ENCODE peak calls at places on chromosomes 16 and 17, in five cellular contexts. D, K, E, S and Y are unnamed samples.

GRCh38 chr17:40086150-40087044 is 14.0 kb downstream of the NR1D1 start:
- DNase-seq in D (peak), E (peak), K (no peak), S (peak), Y (peak)

GRCh38 chr16:67525176-67525860 is 3.3 kb upstream of the RIPOR1 start:
- DNase-seq in D (peak), E (no peak), K (no peak), S (peak), Y (no peak)

GRCh38 chr16:87550510-87550961 is 51.8 kb upstream of the JPH3 start:
- DNase-seq in K (no peak), D (peak), S (peak), E (peak), Y (no peak)

GRCh38 chr17:75411328-75412067 is 6.0 kb upstream of the GRB2 start:
- DNase-seq in D (no peak), K (no peak), S (no peak), E (no peak), Y (no peak)

GRCh38 chr17:32310927-32311568 is 30.9 kb downstream of the C17orf75 start:
- DNase-seq in S (peak), K (no peak), E (peak), D (peak), Y (no peak)

GRCh38 chr17:16866436-16866835 is 105.5 kb downstream of the TNFRSF13B start:
- DNase-seq in S (no peak), E (no peak), K (no peak), D (no peak), Y (no peak)

GRCh38 chr16:89375021-89375420 is 115.3 kb downstream of the ANKRD11 start:
- DNase-seq in K (no peak), S (no peak), D (no peak), E (peak), Y (no peak)

GRCh38 chr17:3222505-3222904 is 15.0 kb downstream of the OR1A1 start:
- DNase-seq in E (no peak), S (no peak), K (no peak), D (no peak), Y (no peak)

GRCh38 chr17:63610854-63611253 is 10.2 kb downstream of the TACO1 start:
- DNase-seq in S (no peak), E (no peak), D (no peak), K (no peak), Y (no peak)

GRCh38 chr17:13437966-13438779 is 163.6 kb downstream of the HS3ST3A1 start:
- DNase-seq in D (no peak), K (no peak), S (peak), E (no peak), Y (peak)

GRCh38 chr16:56281256-56281805 is 90.0 kb downstream of the GNAO1 start:
- DNase-seq in D (peak), K (no peak), S (peak), E (no peak), Y (no peak)

GRCh38 chr17:79498854-79499253 is 112.0 kb downstream of the RBFOX3 start:
- DNase-seq in D (no peak), S (no peak), E (no peak), K (no peak), Y (no peak)

GRCh38 chr16:89367538-89368059 is 122.8 kb downstream of the ANKRD11 start:
- DNase-seq in D (no peak), S (no peak), E (no peak), K (no peak), Y (no peak)

GRCh38 chr16:55249936-55250335 is 74.1 kb upstream of the IRX6 start:
- DNase-seq in K (no peak), S (no peak), D (no peak), E (no peak), Y (no peak)

GRCh38 chr16:15846510-15846909 is 10.3 kb downstream of the MYH11 start:
- DNase-seq in K (no peak), D (no peak), E (no peak), S (no peak), Y (no peak)

GRCh38 chr16:46757339-46758050 is 9.4 kb upstream of the MYLK3 start:
- DNase-seq in K (no peak), E (no peak), D (peak), S (no peak), Y (peak)

GRCh38 chr16:49643429-49644142 is 212.3 kb downstream of the ZNF423 start:
- DNase-seq in K (no peak), S (peak), D (no peak), E (no peak), Y (no peak)

GRCh38 chr16:260326-260725 is 15.4 kb downstream of the RGS11 start:
- DNase-seq in D (no peak), K (no peak), S (no peak), E (no peak), Y (no peak)

GRCh38 chr17:79325707-79326106 is 251.1 kb downstream of the ENGASE start:
- DNase-seq in K (no peak), D (peak), S (peak), E (no peak), Y (peak)

GRCh38 chr17:44324092-44324570 is 492 bp downstream of the SLC25A39 start:
- DNase-seq in D (no peak), E (no peak), K (no peak), S (peak), Y (peak)

GRCh38 chr16:14286381-14287230 is 215.5 kb downstream of the MRTFB start:
- DNase-seq in E (peak), S (peak), D (peak), K (no peak), Y (peak)

GRCh38 chr16:74468807-74469511 is 47.7 kb upstream of the CLEC18B start:
- DNase-seq in S (no peak), D (no peak), K (no peak), E (no peak), Y (no peak)

GRCh38 chr17:27980035-27980434 is 62.4 kb upstream of the NLK start:
- DNase-seq in E (no peak), K (no peak), D (no peak), S (peak), Y (no peak)

GRCh38 chr17:39167492-39167891 is 1.5 kb upstream of the ARL5C start:
- DNase-seq in D (no peak), S (no peak), K (no peak), E (peak), Y (no peak)

GRCh38 chr16:23114131-23114904 is 34.9 kb downstream of the USP31 start:
- DNase-seq in S (no peak), K (no peak), E (no peak), D (no peak), Y (no peak)

GRCh38 chr17:61517843-61518606 is 65.8 kb downstream of the TBX4 start:
- DNase-seq in S (no peak), E (no peak), K (no peak), D (no peak), Y (no peak)

GRCh38 chr16:62036101-62036806 is at the start of gene CDH8:
- DNase-seq in D (peak), K (no peak), S (no peak), E (no peak), Y (peak)

GRCh38 chr16:56776562-56776961 is 46.6 kb downstream of the NUP93 start:
- DNase-seq in D (no peak), K (no peak), S (peak), E (no peak), Y (peak)

GRCh38 chr17:31488264-31488981 is 96.9 kb downstream of the RAB11FIP4 start:
- DNase-seq in E (peak), K (no peak), S (no peak), D (peak), Y (peak)

GRCh38 chr16:46801428-46802049 is 29.4 kb downstream of the C16orf87 start:
- DNase-seq in E (no peak), K (no peak), D (peak), S (peak), Y (peak)

GRCh38 chr17:40810505-40810904 is 10.7 kb upstream of the KRT28 start:
- DNase-seq in S (no peak), K (no peak), E (no peak), D (no peak), Y (no peak)

GRCh38 chr17:44039829-44040635 is 25.3 kb upstream of the TMEM101 start:
- DNase-seq in D (no peak), S (peak), K (no peak), E (no peak), Y (no peak)

GRCh38 chr17:65601881-65602280 is 40.4 kb upstream of the AXIN2 start:
- DNase-seq in K (no peak), E (no peak), S (no peak), D (no peak), Y (no peak)

GRCh38 chr16:48317614-48318013 is 67.6 kb downstream of the SIAH1 start:
- DNase-seq in D (no peak), K (peak), S (peak), E (no peak), Y (no peak)

GRCh38 chr16:15856901-15857778 is at the start of gene MYH11:
- DNase-seq in E (peak), S (peak), D (peak), K (no peak), Y (no peak)

GRCh38 chr16:2507679-2508064 is 6.1 kb upstream of the ATP6V0C start:
- DNase-seq in S (no peak), D (no peak), E (no peak), K (no peak), Y (no peak)

GRCh38 chr17:74394977-74395376 is 27.7 kb downstream of the GPR142 start:
- DNase-seq in K (no peak), E (no peak), S (no peak), D (no peak), Y (no peak)

GRCh38 chr17:74394275-74394950 is 27.1 kb downstream of the GPR142 start:
- DNase-seq in D (no peak), K (no peak), E (no peak), S (no peak), Y (no peak)

GRCh38 chr17:74393323-74393942 is 26.1 kb downstream of the GPR142 start:
- DNase-seq in K (no peak), E (no peak), D (no peak), S (peak), Y (no peak)

GRCh38 chr17:74392848-74393247 is 25.5 kb downstream of the GPR142 start:
- DNase-seq in S (no peak), E (peak), D (peak), K (no peak), Y (no peak)

DNA sequence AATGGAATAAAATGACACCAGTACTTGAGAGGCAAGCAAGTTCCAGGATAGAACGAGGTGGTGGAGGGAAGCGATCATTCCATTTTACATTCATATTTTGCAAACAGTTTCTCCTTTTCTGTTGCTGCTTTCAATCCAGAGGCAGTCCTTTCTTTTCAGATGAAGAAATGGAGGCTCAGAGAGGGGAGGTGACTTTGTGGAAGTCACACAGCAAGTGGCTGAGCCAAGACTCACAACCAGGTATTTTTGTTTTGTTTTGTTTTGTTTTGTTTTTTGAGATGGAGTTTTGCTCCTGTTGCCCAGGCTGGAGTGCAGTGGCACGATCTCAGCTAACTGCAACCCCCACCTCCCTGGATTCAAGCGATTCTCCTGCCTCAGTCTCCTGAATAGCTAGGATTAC is 29.3 kb downstream of the GPR142 start:
- DNase-seq in K (no peak), S (no peak), D (no peak), E (no peak), Y (no peak)
- H3K4me3 ChIP-seq in K (no peak), S (no peak), D (no peak), E (no peak), Y (no peak)

GRCh38 chr17:82065638-82066303 is at the start of gene DUS1L:
- DNase-seq in E (peak), S (peak), D (peak), K (no peak), Y (peak)
- TF ChIP-seq EZH2phosphoT487 in E (no peak), S (no peak), D (no peak), K (no peak), Y (no peak)

GRCh38 chr17:50165867-50166517 is at the start of gene SGCA:
- DNase-seq in E (no peak), D (no peak), S (no peak), K (no peak), Y (no peak)
- H3K4me3 ChIP-seq in E (no peak), D (no peak), S (no peak), K (no peak), Y (no peak)

DNA sequence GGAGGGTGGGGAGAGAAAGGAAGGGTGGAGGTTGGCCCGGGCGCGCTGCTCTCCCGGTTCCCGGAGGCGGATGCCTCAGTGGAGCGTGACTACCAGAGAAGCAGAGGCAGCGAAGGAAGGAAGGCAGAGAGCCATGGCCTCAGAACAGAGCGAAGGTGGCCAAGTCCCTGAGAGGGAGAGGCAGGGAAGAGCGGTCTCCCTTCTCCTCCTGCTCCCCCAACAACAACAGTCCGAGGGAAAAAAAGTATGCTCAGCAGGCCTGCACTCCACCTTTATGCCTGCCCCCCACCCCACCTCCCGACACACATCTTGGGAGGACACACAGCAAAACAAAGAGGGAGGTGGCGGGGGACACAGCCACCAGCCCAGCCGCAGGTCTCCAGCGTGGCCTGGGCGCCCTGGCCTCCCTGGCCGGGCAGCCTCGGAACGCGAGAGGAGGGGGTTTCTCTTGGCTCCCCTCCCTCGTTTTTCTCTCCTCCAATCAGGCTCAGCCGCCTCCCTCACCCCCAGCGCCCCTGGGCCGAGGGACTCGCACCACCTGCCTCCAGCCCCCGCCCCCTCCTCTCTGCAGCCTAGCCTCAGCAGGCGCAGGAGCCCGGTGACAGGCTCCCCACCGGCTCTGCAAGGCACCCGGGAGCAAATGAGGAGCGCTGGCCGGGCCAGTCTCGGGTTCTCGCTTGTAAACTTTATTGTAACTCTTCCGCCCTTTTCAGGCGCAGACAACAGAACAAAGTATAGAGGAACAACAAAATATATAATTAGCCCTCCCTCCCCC is 1.1 kb upstream of the HOXB7 start:
- DNase-seq in D (peak), K (no peak), E (peak), S (peak), Y (no peak)
- TF ChIP-seq EZH2phosphoT487 in D (no peak), K (no peak), E (no peak), S (no peak), Y (no peak)

GRCh38 chr17:57948169-57948554 is 7.0 kb downstream of the CUEDC1 start:
- DNase-seq in K (no peak), S (peak), E (no peak), D (no peak), Y (no peak)
- H3K4me3 ChIP-seq in K (peak), S (peak), E (no peak), D (no peak), Y (no peak)

GRCh38 chr17:34377078-34377823 is 14.2 kb upstream of the CCL1 start:
- DNase-seq in D (no peak), E (no peak), S (no peak), K (no peak), Y (no peak)

GRCh38 chr17:34375598-34375997 is 12.6 kb upstream of the CCL1 start:
- DNase-seq in K (no peak), D (no peak), E (no peak), S (no peak), Y (no peak)

GRCh38 chr17:34382586-34383224 is 19.7 kb upstream of the CCL1 start:
- DNase-seq in D (no peak), K (no peak), E (peak), S (no peak), Y (no peak)

GRCh38 chr17:34379876-34380275 is 16.8 kb upstream of the CCL1 start:
- DNase-seq in S (peak), D (no peak), E (no peak), K (no peak), Y (no peak)

GRCh38 chr17:34378664-34379101 is 15.7 kb upstream of the CCL1 start:
- DNase-seq in E (peak), D (no peak), K (no peak), S (peak), Y (no peak)
- TF ChIP-seq EZH2phosphoT487 in E (no peak), D (no peak), K (no peak), S (no peak), Y (no peak)

DNA sequence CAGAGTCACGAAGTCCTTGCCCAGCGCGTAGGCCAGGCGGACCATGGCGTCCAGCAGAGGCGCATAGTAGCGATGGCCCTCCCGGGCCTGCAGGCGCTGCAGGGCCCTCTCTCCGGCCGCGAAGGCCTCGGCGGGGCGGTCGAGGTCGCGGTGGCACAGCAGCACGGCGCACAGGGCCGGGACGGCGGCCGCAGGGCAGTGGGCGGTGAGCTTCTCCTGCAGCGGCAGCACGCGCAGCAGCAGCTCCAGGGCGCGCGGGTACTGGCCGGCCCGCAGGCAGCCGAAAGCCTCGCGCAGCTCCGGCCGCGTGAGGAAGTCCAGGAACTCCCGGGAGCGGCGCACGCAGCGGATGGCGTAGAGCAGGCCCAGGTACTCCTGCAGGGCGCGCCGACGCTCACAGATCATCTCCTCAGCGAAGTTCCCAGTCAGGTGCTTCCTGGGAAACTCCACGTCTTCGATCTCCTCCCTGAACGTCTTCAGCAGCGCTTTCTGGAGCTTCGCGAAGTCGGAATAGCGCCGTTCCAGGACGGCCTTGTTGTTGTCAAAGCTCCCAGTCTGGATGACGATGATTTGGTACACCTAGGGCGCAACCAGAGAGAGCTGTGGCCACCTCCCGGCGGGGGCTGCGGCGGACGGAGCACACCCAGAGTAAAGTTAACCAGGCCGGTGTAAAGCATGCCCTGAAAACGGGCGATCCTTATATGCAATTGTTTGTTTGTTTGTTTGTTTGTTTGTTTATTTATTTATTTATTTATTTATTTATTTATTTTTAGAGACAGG is 7.4 kb downstream of the SNX20 start:
- DNase-seq in D (peak), S (no peak), E (no peak), K (no peak), Y (no peak)
- H3K4me3 ChIP-seq in D (no peak), S (no peak), E (no peak), K (no peak), Y (no peak)

GRCh38 chr17:81865358-81865732 is 5.0 kb upstream of the P4HB start:
- DNase-seq in D (no peak), K (no peak), S (no peak), E (no peak), Y (no peak)
- TF ChIP-seq EZH2phosphoT487 in D (no peak), K (no peak), S (no peak), E (no peak), Y (no peak)

GRCh38 chr17:9021158-9021984 is at the start of gene NTN1:
- DNase-seq in K (no peak), S (peak), D (peak), E (peak), Y (peak)
- H3K4me3 ChIP-seq in K (peak), S (peak), D (peak), E (peak), Y (peak)

GRCh38 chr17:45385331-45385997 is 47.2 kb downstream of the ARHGAP27 start:
- DNase-seq in D (peak), K (peak), S (peak), E (peak), Y (peak)
- TF ChIP-seq EZH2phosphoT487 in D (no peak), K (no peak), S (no peak), E (no peak), Y (no peak)